ENCODE peak calls at places on chromosome 20, in seven cellular contexts. Y is activated naive CD4-positive, alpha-beta T cell; P is activated T-cell treated with anti-CD3 and anti-CD28 coated beads for 1 hour; F is head of caudate nucleus; X is MM.1S; I is IMR-90; Z is GM12865. J is an unnamed sample.
A peak's percentile ranks its signal among the peaks of the same experiment; 100 is the strongest.

GRCh38 chr20:2816583-2817340 is 598 bp downstream of the TMEM239 start:
- DNase-seq in Y (no peak), F (no peak), I (peak; percentile 9), P (no peak), Z (peak; percentile 46), X (no peak), J (no peak)

GRCh38 chr20:57246008-57246407 is 20.4 kb downstream of the BMP7 start:
- DNase-seq in X (no peak), Y (no peak), I (no peak), Z (no peak), P (no peak), F (no peak), J (no peak)

GRCh38 chr20:8671366-8671943 is 397.4 kb upstream of the PLCB4 start:
- DNase-seq in Y (no peak), Z (no peak), P (no peak), X (no peak), F (no peak), I (no peak), J (no peak)

GRCh38 chr20:9215539-9215938 is 146.7 kb downstream of the PLCB4 start:
- DNase-seq in P (no peak), F (no peak), I (no peak), X (no peak), Z (peak; percentile 11), Y (no peak), J (no peak)

GRCh38 chr20:39874049-39874893 is 814.8 kb downstream of the MAFB start:
- DNase-seq in Y (no peak), Z (peak; percentile 87), I (peak; percentile 89), X (peak; percentile 74), P (no peak), F (peak; percentile 71), J (peak; percentile 46)

GRCh38 chr20:38842558-38842981 is 37.1 kb downstream of the PPP1R16B start:
- DNase-seq in X (peak; percentile 96), I (no peak), F (peak; percentile 19), Z (peak; percentile 97), Y (peak; percentile 7), P (no peak), J (no peak)

GRCh38 chr20:51457281-51457932 is 85.1 kb downstream of the NFATC2 start:
- DNase-seq in Z (peak; percentile 21), X (no peak), I (peak; percentile 67), Y (no peak), P (no peak), F (peak; percentile 36), J (no peak)

GRCh38 chr20:63741676-63742380 is 2.3 kb downstream of the SLC2A4RG start:
- DNase-seq in I (no peak), F (no peak), P (no peak), Z (no peak), Y (no peak), X (no peak), J (no peak)

GRCh38 chr20:11249239-11249638 is 575.4 kb upstream of the JAG1 start:
- DNase-seq in F (no peak), Y (no peak), I (no peak), Z (no peak), P (no peak), X (no peak), J (peak; percentile 38)

GRCh38 chr20:35663516-35663812 is 1.2 kb downstream of the CPNE1 start:
- DNase-seq in Z (peak; percentile 54), X (peak; percentile 34), F (no peak), P (no peak), Y (no peak), I (peak; percentile 19), J (no peak)

GRCh38 chr20:40962733-40963504 is 65.7 kb upstream of the TOP1 start:
- DNase-seq in Y (peak; percentile 42), Z (peak; percentile 75), P (peak; percentile 64), I (peak; percentile 44), X (peak; percentile 69), F (peak; percentile 87), J (peak; percentile 50)

GRCh38 chr20:11895832-11896484 is 21.7 kb upstream of the BTBD3 start:
- DNase-seq in F (no peak), X (no peak), Z (no peak), I (peak; percentile 45), P (no peak), Y (no peak), J (no peak)

GRCh38 chr20:46523696-46524328 is 10.5 kb upstream of the ZNF334 start:
- DNase-seq in Z (peak; percentile 19), F (no peak), Y (no peak), I (peak; percentile 17), P (no peak), X (peak; percentile 51), J (no peak)

GRCh38 chr20:50554694-50555579 is 44.8 kb downstream of the PTPN1 start:
- DNase-seq in Z (no peak), I (no peak), P (no peak), X (no peak), F (no peak), Y (no peak), J (no peak)

GRCh38 chr20:46981184-46981583 is 86.5 kb downstream of the EYA2 start:
- DNase-seq in P (no peak), F (no peak), X (no peak), Y (no peak), Z (no peak), I (no peak), J (no peak)